ENCODE peak calls at places on chromosomes 13 and 19, in seven cellular contexts. Y is K562, R is GM23338, L is PC-9, P is PC-3, T is endothelial cell of umbilical vein, V is astrocyte. C is an unnamed sample.

GRCh38 chr19:52734340-52734892 is 428 bp downstream of the ZNF611 start:
- DNase-seq in Y (peak; percentile 23), T (no peak), R (peak; percentile 39), P (no peak), L (no peak), V (no peak), C (peak; percentile 57)

GRCh38 chr13:112965103-112965502 is 3.9 kb upstream of the MCF2L start:
- DNase-seq in R (no peak), V (no peak), T (no peak), L (no peak), Y (no peak), P (no peak), C (no peak)

GRCh38 chr19:35262101-35262761 is 6.5 kb upstream of the USF2 start:
- DNase-seq in T (no peak), L (no peak), V (no peak), Y (no peak), R (no peak), P (no peak), C (no peak)

GRCh38 chr13:41216160-41216559 is 21.8 kb upstream of the KBTBD7 start:
- DNase-seq in Y (no peak), L (peak; percentile 37), P (peak; percentile 55), V (peak; percentile 59), R (no peak), T (peak; percentile 60), C (peak; percentile 40)

GRCh38 chr13:113948034-113948742 is 25.7 kb downstream of the C13orf46 start:
- DNase-seq in P (no peak), T (no peak), V (no peak), L (no peak), R (no peak), Y (no peak), C (peak; percentile 47)

GRCh38 chr13:66665991-66666390 is 564.1 kb downstream of the PCDH9 start:
- DNase-seq in Y (no peak), P (peak; percentile 33), V (peak; percentile 92), L (no peak), T (peak; percentile 14), R (peak; percentile 30), C (peak; percentile 12)

GRCh38 chr13:109859898-109860297 is 73.5 kb upstream of the IRS2 start:
- DNase-seq in P (peak; percentile 8), L (peak; percentile 42), V (no peak), Y (no peak), R (no peak), T (no peak), C (no peak)

GRCh38 chr13:110616103-110617101 is 1.1 kb downstream of the NAXD start:
- DNase-seq in Y (peak; percentile 53), L (peak; percentile 84), R (peak; percentile 51), V (peak; percentile 46), T (peak; percentile 38), P (peak; percentile 64), C (peak; percentile 94)

DNA sequence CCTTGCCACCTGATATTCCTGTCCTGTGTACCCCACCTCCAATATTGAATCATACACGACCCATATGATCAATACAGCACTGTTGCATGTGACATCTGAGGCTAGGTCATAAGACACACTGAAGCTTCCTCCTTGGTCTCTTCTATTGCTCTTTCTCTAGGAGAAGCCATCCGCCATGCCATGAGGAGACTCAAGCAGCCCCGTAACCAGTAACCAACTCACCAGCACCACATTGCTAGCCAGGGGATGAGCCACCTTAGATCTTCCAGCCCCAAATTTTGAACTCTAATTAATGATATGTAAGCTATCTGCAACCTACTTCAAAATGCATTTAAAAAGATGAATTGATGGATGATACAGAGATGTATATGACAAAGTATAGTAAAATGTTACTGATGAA is 28.6 kb downstream of the ZNF557 start:
- DNase-seq in R (no peak), Y (no peak), V (no peak), L (no peak), T (no peak), P (no peak), C (no peak)
- H3K4me3 ChIP-seq in R (peak overlapping the region; percentile 55), Y (peak overlapping the region; percentile 60), V (peak overlapping the region; percentile 60), L (peak overlapping the region; percentile 79), T (no peak overlapping the region), P (peak overlapping the region; percentile 72), C (peak overlapping the region; percentile 75)

DNA sequence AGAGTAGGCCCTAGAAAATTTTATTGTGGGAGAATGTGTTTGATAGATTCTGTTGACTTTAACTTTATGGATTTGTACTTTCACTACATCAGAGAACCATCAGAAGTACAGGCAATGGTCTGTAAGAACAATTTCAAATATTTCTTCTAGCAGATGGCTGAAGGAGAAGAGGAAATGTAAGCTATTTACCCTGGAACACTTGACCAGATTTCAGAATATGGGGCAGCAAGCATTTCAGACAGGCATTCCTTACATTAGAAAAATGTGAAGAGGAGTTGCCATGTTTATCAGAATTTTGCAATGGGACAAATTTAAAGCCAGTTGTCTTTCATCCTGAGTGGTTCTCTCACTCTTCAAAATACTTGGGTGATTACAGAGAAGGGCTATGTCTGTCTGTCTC is 7.5 kb downstream of the FRY start:
- DNase-seq in P (no peak), L (no peak), V (no peak), T (no peak), R (no peak), Y (no peak), C (no peak)
- TF ChIP-seq EZH2 in P (no peak), L (no peak), V (no peak), T (no peak), R (no peak), Y (no peak), C (no peak)

DNA sequence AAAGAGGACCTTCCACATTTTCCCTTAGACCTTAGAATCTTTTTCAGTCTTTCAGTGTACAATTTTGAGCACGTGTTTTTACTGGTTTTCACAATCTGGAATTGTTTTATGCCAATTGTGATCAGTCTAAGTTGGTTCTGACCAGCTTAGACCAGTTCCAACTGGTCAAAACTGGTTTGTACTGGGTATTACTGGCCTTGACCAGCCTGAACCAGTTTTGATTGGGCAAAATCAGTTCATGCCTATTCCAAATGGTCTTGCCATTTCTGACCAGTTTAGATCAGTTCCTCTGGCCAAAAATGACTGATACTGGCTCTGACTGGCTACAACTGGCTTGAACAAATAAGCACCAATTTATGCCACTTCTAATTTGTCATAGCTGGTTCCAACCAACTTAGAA is 36.4 kb downstream of the ZNF585A start:
- DNase-seq in V (no peak), P (no peak), L (no peak), T (no peak), R (no peak), Y (no peak), C (no peak)
- H3K4me3 ChIP-seq in V (no peak overlapping the region), P (no peak overlapping the region), L (no peak overlapping the region), T (no peak overlapping the region), R (no peak overlapping the region), Y (no peak overlapping the region), C (no peak overlapping the region)

DNA sequence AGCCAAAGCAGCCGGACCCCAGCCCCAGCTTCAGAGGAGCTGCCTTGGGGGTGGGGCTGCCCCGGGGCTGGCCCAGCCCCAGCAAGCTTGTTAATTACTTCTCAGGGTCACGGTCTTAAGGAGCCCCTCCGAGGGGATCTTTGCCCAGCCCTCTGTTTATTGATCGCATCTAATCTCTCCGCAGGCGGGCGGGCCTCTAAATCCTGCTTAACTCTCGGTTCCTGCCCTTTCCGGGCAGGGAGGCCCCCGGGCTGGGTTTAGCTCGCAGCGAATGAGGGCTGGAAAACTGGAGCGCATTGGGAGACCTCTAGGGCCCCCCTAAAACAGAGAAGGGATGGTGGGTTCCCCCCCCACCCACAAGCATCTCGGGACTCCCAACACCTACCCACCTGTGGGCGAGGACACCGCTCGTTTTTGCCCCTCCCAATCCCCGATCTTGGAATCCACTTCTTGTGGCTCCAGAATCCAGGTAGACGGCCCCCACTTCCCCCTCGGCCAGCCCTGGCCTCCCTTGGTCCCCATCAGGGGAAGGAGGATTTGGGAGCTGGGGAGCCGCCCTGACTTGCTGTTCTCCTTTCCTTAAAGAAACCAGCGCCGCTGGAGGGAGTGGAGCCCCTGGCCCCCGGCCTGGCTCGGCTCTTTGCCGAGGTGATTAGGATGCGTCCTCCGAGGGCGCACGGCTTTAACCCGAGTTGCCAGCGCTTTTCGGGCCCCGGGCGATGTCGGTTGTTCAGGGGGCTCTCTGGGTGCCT is 59.5 kb upstream of the ADGRL1 start:
- DNase-seq in T (no peak), L (no peak), V (no peak), Y (no peak), P (no peak), R (peak; percentile 77), C (no peak)
- TF ChIP-seq EZH2 in T (peak; percentile 68), L (no peak), V (peak; percentile 52), Y (no peak), P (no peak), R (no peak), C (peak; percentile 58)

GRCh38 chr19:4357921-4358326 is 14.6 kb downstream of the MPND start:
- DNase-seq in T (no peak), R (no peak), P (no peak), V (no peak), Y (no peak), L (no peak), C (no peak)
- H3K4me3 ChIP-seq in T (no peak overlapping the region), R (no peak overlapping the region), P (no peak overlapping the region), V (no peak overlapping the region), Y (no peak overlapping the region), L (no peak overlapping the region), C (no peak overlapping the region)

GRCh38 chr19:2744113-2744512 is 4.3 kb upstream of the SLC39A3 start:
- DNase-seq in R (no peak), Y (no peak), V (no peak), T (no peak), L (no peak), P (no peak), C (no peak)

GRCh38 chr19:2736550-2737190 is 3.1 kb downstream of the SLC39A3 start:
- DNase-seq in R (no peak), P (no peak), Y (no peak), V (no peak), T (no peak), L (no peak), C (no peak)

GRCh38 chr19:2740314-2740656 is 468 bp upstream of the SLC39A3 start:
- DNase-seq in Y (no peak), V (no peak), T (no peak), L (no peak), R (no peak), P (no peak), C (no peak)

GRCh38 chr19:2743099-2743498 is 3.3 kb upstream of the SLC39A3 start:
- DNase-seq in T (no peak), L (no peak), V (no peak), P (no peak), Y (no peak), R (no peak), C (no peak)

GRCh38 chr19:2739602-2740313 is at the start of gene SLC39A3:
- DNase-seq in L (peak; percentile 85), P (peak; percentile 97), T (peak; percentile 97), R (peak; percentile 98), V (peak; percentile 96), Y (peak; percentile 100), C (peak; percentile 96)
- TF ChIP-seq EZH2 in L (no peak), P (no peak), T (no peak), R (no peak), V (no peak), Y (no peak), C (no peak)

GRCh38 chr19:47573076-47574026 is at the start of gene ZNF541:
- DNase-seq in T (peak; percentile 40), L (no peak), P (no peak), R (peak; percentile 43), Y (peak; percentile 43), V (peak; percentile 12), C (peak; percentile 69)
- H3K4me3 ChIP-seq in T (no peak within 1 kb of the TSS), L (no peak within 1 kb of the TSS), P (no peak within 1 kb of the TSS), R (no peak within 1 kb of the TSS), Y (no peak within 1 kb of the TSS), V (no peak within 1 kb of the TSS), C (peak within 1 kb of the TSS; percentile 30)

GRCh38 chr19:1299822-1300221 is 14.1 kb downstream of the EFNA2 start:
- DNase-seq in P (no peak), Y (no peak), V (no peak), T (no peak), L (no peak), R (no peak), C (no peak)
- TF ChIP-seq EZH2 in P (no peak), Y (no peak), V (no peak), T (no peak), L (no peak), R (no peak), C (no peak)

C was measured in GM23248.